ENCODE peak calls at places on chromosomes 4 and X, in ten cellular contexts. Y is psoas muscle, J is AG09319, A is body of pancreas, R is breast epithelium, D is K562, P is OCI-LY7, H is fibroblast of the aortic adventitia, E is fibroblast of pulmonary artery, Z is mammary epithelial cell. U is an unnamed sample.

GRCh38 chrX:38232287-38232686 is 11.6 kb upstream of the SRPX start:
- DNase-seq in Y (no peak), J (no peak), A (no peak), R (no peak), D (no peak), P (no peak), H (peak), E (peak), Z (peak), U (no peak)

GRCh38 chrX:3815896-3816664 is 102.6 kb upstream of the PRKX start:
- DNase-seq in Y (peak), J (no peak), A (peak), R (peak), D (peak), P (peak), H (peak), E (peak), Z (peak), U (no peak)

GRCh38 chr4:182809417-182810102 is 107.6 kb downstream of the DCTD start:
- DNase-seq in Y (no peak), J (no peak), A (no peak), R (no peak), D (no peak), P (no peak), H (no peak), E (peak), Z (no peak), U (no peak)

GRCh38 chr4:35151816-35152572 is 1092.3 kb downstream of the ARAP2 start:
- DNase-seq in Y (no peak), J (no peak), A (no peak), R (no peak), D (peak), P (peak), H (no peak), E (no peak), Z (no peak), U (no peak)

GRCh38 chr4:113683143-113683542 is 78.4 kb downstream of the CAMK2D start:
- DNase-seq in Y (no peak), J (no peak), A (no peak), R (no peak), D (no peak), P (peak), H (no peak), E (no peak), Z (peak), U (no peak)

GRCh38 chr4:75634281-75634680 is 4.0 kb upstream of the CDKL2 start:
- DNase-seq in Y (no peak), J (no peak), A (no peak), R (no peak), D (no peak), P (no peak), H (no peak), E (no peak), Z (peak), U (no peak)

GRCh38 chr4:13298655-13299054 is 185.5 kb downstream of the RAB28 start:
- DNase-seq in Y (no peak), J (no peak), A (no peak), R (no peak), D (no peak), P (no peak), H (peak), E (peak), Z (no peak), U (no peak)

GRCh38 chr4:149531861-149532260 is 283.8 kb downstream of the IQCM start:
- DNase-seq in Y (no peak), J (no peak), A (no peak), R (no peak), D (no peak), P (no peak), H (peak), E (peak), Z (no peak), U (no peak)

GRCh38 chrX:23434356-23434884 is 99.8 kb downstream of the PTCHD1 start:
- DNase-seq in Y (peak), J (peak), A (peak), R (peak), D (no peak), P (no peak), H (peak), E (peak), Z (peak), U (no peak)

GRCh38 chr4:64200001-64200555 is 209.2 kb downstream of the TECRL start:
- DNase-seq in Y (no peak), J (no peak), A (no peak), R (no peak), D (no peak), P (no peak), H (no peak), E (no peak), Z (no peak), U (no peak)

GRCh38 chr4:147246096-147246495 is 234.8 kb upstream of the EDNRA start:
- DNase-seq in Y (no peak), J (no peak), A (no peak), R (no peak), D (no peak), P (no peak), H (no peak), E (no peak), Z (no peak), U (no peak)

GRCh38 chrX:148416931-148417330 is 83.5 kb upstream of the AFF2 start:
- DNase-seq in Y (no peak), J (no peak), A (no peak), R (no peak), D (no peak), P (no peak), H (peak), E (peak), Z (peak), U (no peak)

GRCh38 chr4:53886090-53886489 is 178.3 kb downstream of the CHIC2 start:
- DNase-seq in Y (no peak), J (no peak), A (no peak), R (no peak), D (no peak), P (no peak), H (no peak), E (no peak), Z (peak), U (no peak)

GRCh38 chr4:52659722-52660261 is 691 bp upstream of the USP46 start:
- DNase-seq in Y (peak), J (no peak), A (peak), R (peak), D (peak), P (peak), H (peak), E (peak), Z (peak), U (no peak)

GRCh38 chr4:107837298-107837697 is 12.6 kb downstream of the SGMS2 start:
- DNase-seq in Y (no peak), J (no peak), A (no peak), R (no peak), D (no peak), P (no peak), H (no peak), E (no peak), Z (no peak), U (no peak)

GRCh38 chr4:101346312-101346561 is 1.1 kb downstream of the PPP3CA start:
- DNase-seq in Y (no peak), J (no peak), A (no peak), R (no peak), D (no peak), P (peak), H (no peak), E (no peak), Z (no peak), U (no peak)

GRCh38 chrX:21986596-21986995 is 45.5 kb upstream of the PHEX start:
- DNase-seq in Y (no peak), J (no peak), A (no peak), R (no peak), D (no peak), P (no peak), H (peak), E (no peak), Z (no peak), U (no peak)

GRCh38 chr4:109631709-109632108 is 71.5 kb downstream of the CASP6 start:
- DNase-seq in Y (no peak), J (no peak), A (peak), R (no peak), D (no peak), P (no peak), H (peak), E (peak), Z (no peak), U (no peak)

GRCh38 chr4:26826721-26827120 is 33.9 kb upstream of the STIM2 start:
- DNase-seq in Y (no peak), J (no peak), A (peak), R (no peak), D (no peak), P (peak), H (no peak), E (peak), Z (no peak), U (no peak)

GRCh38 chr4:145679991-145680455 is at the start of gene C4orf51:
- DNase-seq in Y (no peak), J (peak), A (peak), R (no peak), D (no peak), P (no peak), H (peak), E (peak), Z (peak), U (no peak)

GRCh38 chr4:170400346-170400745 is 310.6 kb upstream of the AADAT start:
- DNase-seq in Y (no peak), J (no peak), A (no peak), R (no peak), D (no peak), P (no peak), H (no peak), E (no peak), Z (no peak), U (no peak)

GRCh38 chr4:123599061-123599919 is 202.7 kb downstream of the SPRY1 start:
- DNase-seq in Y (no peak), J (no peak), A (no peak), R (no peak), D (no peak), P (no peak), H (peak), E (peak), Z (peak), U (no peak)

GRCh38 chrX:5852941-5853340 is 375.7 kb downstream of the NLGN4X start:
- DNase-seq in Y (no peak), J (no peak), A (no peak), R (no peak), D (no peak), P (no peak), H (no peak), E (no peak), Z (no peak), U (no peak)

GRCh38 chrX:56107320-56107719 is 124.8 kb upstream of the KLF8 start:
- DNase-seq in Y (no peak), J (no peak), A (no peak), R (no peak), D (no peak), P (no peak), H (no peak), E (no peak), Z (no peak), U (peak)

GRCh38 chr4:109433281-109434006 is at the start of gene SEC24B:
- DNase-seq in Y (peak), J (peak), A (peak), R (peak), D (peak), P (peak), H (peak), E (peak), Z (peak), U (peak)

GRCh38 chr4:143514432-143514831 is 930 bp downstream of the SMARCA5 start:
- DNase-seq in Y (peak), J (no peak), A (peak), R (peak), D (peak), P (peak), H (peak), E (peak), Z (peak), U (no peak)

GRCh38 chr4:16914208-16914607 is 15.8 kb upstream of the LDB2 start:
- DNase-seq in Y (no peak), J (no peak), A (no peak), R (no peak), D (no peak), P (peak), H (peak), E (peak), Z (no peak), U (no peak)

GRCh38 chrX:42089014-42089413 is 165.7 kb upstream of the CASK start:
- DNase-seq in Y (no peak), J (no peak), A (no peak), R (no peak), D (no peak), P (no peak), H (no peak), E (no peak), Z (no peak), U (no peak)

GRCh38 chr4:145557720-145558119 is 61.5 kb upstream of the MMAA start:
- DNase-seq in Y (peak), J (peak), A (peak), R (no peak), D (peak), P (peak), H (peak), E (peak), Z (peak), U (no peak)

GRCh38 chr4:143617994-143618679 is 82.3 kb downstream of the FREM3 start:
- DNase-seq in Y (no peak), J (no peak), A (no peak), R (no peak), D (no peak), P (no peak), H (peak), E (peak), Z (peak), U (no peak)

GRCh38 chrX:41148553-41148952 is 63.3 kb downstream of the USP9X start:
- DNase-seq in Y (no peak), J (no peak), A (no peak), R (no peak), D (no peak), P (no peak), H (peak), E (peak), Z (peak), U (no peak)

GRCh38 chr4:10478621-10479020 is 21.4 kb upstream of the ZNF518B start:
- DNase-seq in Y (no peak), J (no peak), A (no peak), R (no peak), D (no peak), P (no peak), H (no peak), E (no peak), Z (no peak), U (no peak)

GRCh38 chrX:123477673-123478072 is 255.2 kb downstream of the THOC2 start:
- DNase-seq in Y (no peak), J (no peak), A (no peak), R (no peak), D (no peak), P (no peak), H (no peak), E (no peak), Z (no peak), U (no peak)

GRCh38 chr4:16377887-16378286 is 151.6 kb upstream of the TAPT1 start:
- DNase-seq in Y (no peak), J (no peak), A (no peak), R (no peak), D (no peak), P (no peak), H (no peak), E (no peak), Z (no peak), U (no peak)

GRCh38 chr4:7144374-7145290 is 47.7 kb upstream of the SORCS2 start:
- DNase-seq in Y (no peak), J (no peak), A (no peak), R (no peak), D (no peak), P (no peak), H (no peak), E (no peak), Z (no peak), U (no peak)

GRCh38 chr4:152077582-152077981 is 316.8 kb upstream of the GATB start:
- DNase-seq in Y (no peak), J (no peak), A (no peak), R (no peak), D (no peak), P (no peak), H (no peak), E (no peak), Z (no peak), U (no peak)

GRCh38 chr4:88960576-88960975 is 96.4 kb downstream of the FAM13A start:
- DNase-seq in Y (no peak), J (no peak), A (no peak), R (no peak), D (no peak), P (no peak), H (no peak), E (peak), Z (no peak), U (no peak)

GRCh38 chr4:111066447-111066846 is 443.6 kb upstream of the PITX2 start:
- DNase-seq in Y (no peak), J (no peak), A (no peak), R (no peak), D (no peak), P (no peak), H (peak), E (no peak), Z (peak), U (no peak)
- TF ChIP-seq CTCF in Y (no peak), J (no peak), A (no peak), R (no peak), D (no peak), P (no peak), H (no peak), E (no peak), Z (no peak), U (no peak)

GRCh38 chr4:121256346-121256745 is 92.2 kb upstream of the TNIP3 start:
- DNase-seq in Y (no peak), J (peak), A (no peak), R (no peak), D (no peak), P (no peak), H (peak), E (peak), Z (peak), U (no peak)
- TF ChIP-seq CTCF in Y (no peak), J (no peak), A (no peak), R (no peak), D (no peak), P (no peak), H (no peak), E (no peak), Z (no peak), U (no peak)

GRCh38 chrX:45801554-45801953 is 600.9 kb upstream of the DIPK2B start:
- DNase-seq in Y (no peak), J (no peak), A (no peak), R (no peak), D (no peak), P (peak), H (peak), E (peak), Z (peak), U (no peak)
- TF ChIP-seq CTCF in Y (peak), J (peak), A (peak), R (no peak), D (no peak), P (peak), H (peak), E (peak), Z (peak), U (peak)

DNA sequence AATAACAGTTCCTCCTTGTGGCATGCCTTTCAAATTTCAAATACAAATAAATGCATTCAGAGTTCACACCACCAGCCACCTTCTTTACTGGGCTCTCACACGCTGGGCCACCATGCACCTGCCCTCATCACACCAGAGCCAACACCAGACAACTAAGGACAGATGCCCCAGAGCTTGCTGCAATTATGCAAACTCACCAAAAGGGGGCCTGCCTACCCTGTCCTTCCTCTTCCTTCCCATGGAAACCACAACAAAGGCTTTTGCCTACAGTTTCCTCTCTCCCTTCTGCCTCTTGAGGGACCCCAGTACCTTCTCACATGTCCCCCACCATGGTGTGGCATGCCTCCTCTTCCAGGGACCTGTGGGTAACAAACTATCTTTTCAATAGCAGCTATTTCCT is 1333.9 kb upstream of the TENM3 start:
- DNase-seq in Y (no peak), J (no peak), A (no peak), R (no peak), D (no peak), P (peak), H (peak), E (no peak), Z (peak), U (no peak)
- TF ChIP-seq CTCF in Y (no peak), J (peak), A (no peak), R (no peak), D (no peak), P (peak), H (peak), E (no peak), Z (peak), U (no peak)

GRCh38 chrX:118764122-118764521 is 36.7 kb downstream of the IL13RA1 start:
- DNase-seq in Y (no peak), J (no peak), A (no peak), R (no peak), D (no peak), P (no peak), H (no peak), E (no peak), Z (no peak), U (no peak)

GRCh38 chrX:118758511-118758910 is 31.1 kb downstream of the IL13RA1 start:
- DNase-seq in Y (no peak), J (no peak), A (no peak), R (no peak), D (no peak), P (no peak), H (no peak), E (no peak), Z (no peak), U (no peak)

GRCh38 chrX:118760025-118760424 is 32.6 kb downstream of the IL13RA1 start:
- DNase-seq in Y (no peak), J (no peak), A (no peak), R (no peak), D (no peak), P (no peak), H (no peak), E (no peak), Z (no peak), U (no peak)

GRCh38 chrX:118763489-118763888 is 36.1 kb downstream of the IL13RA1 start:
- DNase-seq in Y (no peak), J (no peak), A (no peak), R (no peak), D (no peak), P (no peak), H (no peak), E (no peak), Z (no peak), U (no peak)

DNA sequence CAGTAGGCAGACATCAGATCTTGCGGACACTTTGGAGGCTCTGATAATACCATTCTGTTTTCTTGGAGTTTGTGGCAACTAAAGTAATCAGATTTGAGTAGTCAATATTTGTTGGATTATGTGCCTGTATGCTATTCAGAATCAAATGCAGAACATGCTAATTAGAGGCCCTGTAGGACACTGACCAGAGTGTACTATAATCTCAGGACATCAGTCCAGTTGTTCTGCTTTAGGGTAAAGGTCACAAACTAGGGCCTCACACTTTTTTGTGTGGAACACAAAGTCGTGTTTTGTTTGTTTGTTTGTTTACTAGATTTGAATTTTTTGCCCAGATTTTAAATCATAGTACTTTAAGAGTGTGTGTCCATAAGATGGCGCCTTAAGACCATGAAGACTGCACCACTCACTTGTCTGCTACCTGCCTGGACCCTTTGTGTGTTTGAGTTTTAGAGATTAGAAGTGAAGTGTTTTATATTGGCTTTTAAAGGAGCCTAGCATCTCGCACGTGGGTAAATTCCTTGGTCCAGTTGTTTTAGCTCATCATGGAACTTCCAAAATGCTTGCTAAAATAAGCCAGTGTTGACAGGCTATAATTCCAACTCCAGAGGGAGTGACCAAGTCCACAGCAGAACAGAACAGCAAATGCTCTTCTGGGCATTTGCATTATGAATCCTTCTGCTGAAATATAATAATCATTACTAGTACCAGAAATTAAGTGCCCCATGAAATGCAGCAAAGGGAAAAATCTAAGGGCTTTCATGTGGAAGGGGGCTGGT is 34.7 kb downstream of the IL13RA1 start:
- DNase-seq in Y (no peak), J (no peak), A (no peak), R (no peak), D (no peak), P (no peak), H (no peak), E (peak), Z (no peak), U (no peak)
- TF ChIP-seq CTCF in Y (no peak), J (no peak), A (no peak), R (no peak), D (peak), P (peak), H (no peak), E (no peak), Z (peak), U (peak)

GRCh38 chrX:135697614-135698013 is 15.8 kb upstream of the CT45A1 start:
- DNase-seq in Y (no peak), J (no peak), A (no peak), R (no peak), D (no peak), P (no peak), H (no peak), E (no peak), Z (no peak), U (peak)
- TF ChIP-seq CTCF in Y (no peak), J (no peak), A (no peak), R (no peak), D (no peak), P (peak), H (no peak), E (no peak), Z (no peak), U (peak)

U was measured in LNCaP clone FGC.